ENCODE peak calls at places on chromosomes 11 and 22, in four cellular contexts. F, W, J and P are unnamed samples.

GRCh38 chr22:33914699-33915098 is 5.6 kb downstream of the LARGE1 start:
- DNase-seq in W (no peak), F (no peak), J (no peak), P (peak)

GRCh38 chr11:34476853-34477252 is 36.7 kb downstream of the ELF5 start:
- DNase-seq in J (no peak), W (no peak), F (no peak), P (no peak)

GRCh38 chr22:17922925-17923898 is 101.1 kb downstream of the MICAL3 start:
- DNase-seq in J (no peak), W (no peak), F (peak), P (no peak)

GRCh38 chr11:62726156-62727006 is 876 bp downstream of the HNRNPUL2 start:
- DNase-seq in F (no peak), J (no peak), W (no peak), P (peak)

GRCh38 chr11:2475151-2475918 is 30.5 kb downstream of the KCNQ1 start:
- DNase-seq in W (no peak), F (no peak), J (no peak), P (no peak)

GRCh38 chr11:134036484-134037092 is 32.3 kb upstream of the JAM3 start:
- DNase-seq in J (no peak), W (peak), F (peak), P (peak)

GRCh38 chr11:24267015-24267414 is 229.8 kb upstream of the LUZP2 start:
- DNase-seq in W (no peak), J (peak), F (no peak), P (peak)

GRCh38 chr11:94537051-94537600 is 6.6 kb upstream of the FUT4 start:
- DNase-seq in W (no peak), F (no peak), J (no peak), P (no peak)

GRCh38 chr22:50179937-50180726 is 5.6 kb upstream of the TRABD start:
- DNase-seq in W (no peak), J (no peak), F (no peak), P (no peak)

GRCh38 chr22:45475876-45476514 is 26.7 kb upstream of the FBLN1 start:
- DNase-seq in W (no peak), J (no peak), F (no peak), P (no peak)

GRCh38 chr22:39309364-39309861 is 10.0 kb downstream of the RPL3 start:
- DNase-seq in J (no peak), F (peak), W (peak), P (peak)
- H2AK5ac ChIP-seq in J (peak), F (peak), W (no peak), P (no peak)

GRCh38 chr11:106021181-106021966 is 666 bp downstream of the MSANTD4 start:
- DNase-seq in W (no peak), J (no peak), F (peak), P (no peak)
- H2AK5ac ChIP-seq in W (no peak), J (peak), F (peak), P (no peak)

GRCh38 chr11:116693206-116694016 is 79.4 kb downstream of the BUD13 start:
- DNase-seq in J (no peak), W (no peak), F (no peak), P (no peak)
- H2AK5ac ChIP-seq in J (peak), W (no peak), F (no peak), P (no peak)

DNA sequence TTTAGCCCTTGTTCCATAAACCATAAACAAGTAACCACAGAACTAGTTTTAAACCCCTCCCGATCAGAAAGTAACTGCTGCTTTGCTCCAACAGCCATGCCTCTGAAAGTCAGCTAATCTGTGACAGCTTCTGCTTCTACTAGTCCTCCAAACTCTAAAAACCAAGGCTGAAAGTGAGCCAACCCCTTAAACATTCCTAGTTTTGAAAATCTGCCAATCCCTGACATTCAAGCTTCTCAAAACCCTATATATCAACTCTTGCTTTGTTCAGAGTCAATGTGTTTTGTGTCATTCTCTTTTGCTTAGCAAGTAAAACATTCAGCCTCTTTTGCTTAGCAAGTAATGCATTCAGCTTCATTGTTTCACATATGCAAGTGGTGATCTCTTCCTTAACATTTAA is 56.9 kb downstream of the ATG16L2 start:
- DNase-seq in W (no peak), F (no peak), J (no peak), P (no peak)
- H2AK5ac ChIP-seq in W (no peak), F (no peak), J (no peak), P (no peak)

DNA sequence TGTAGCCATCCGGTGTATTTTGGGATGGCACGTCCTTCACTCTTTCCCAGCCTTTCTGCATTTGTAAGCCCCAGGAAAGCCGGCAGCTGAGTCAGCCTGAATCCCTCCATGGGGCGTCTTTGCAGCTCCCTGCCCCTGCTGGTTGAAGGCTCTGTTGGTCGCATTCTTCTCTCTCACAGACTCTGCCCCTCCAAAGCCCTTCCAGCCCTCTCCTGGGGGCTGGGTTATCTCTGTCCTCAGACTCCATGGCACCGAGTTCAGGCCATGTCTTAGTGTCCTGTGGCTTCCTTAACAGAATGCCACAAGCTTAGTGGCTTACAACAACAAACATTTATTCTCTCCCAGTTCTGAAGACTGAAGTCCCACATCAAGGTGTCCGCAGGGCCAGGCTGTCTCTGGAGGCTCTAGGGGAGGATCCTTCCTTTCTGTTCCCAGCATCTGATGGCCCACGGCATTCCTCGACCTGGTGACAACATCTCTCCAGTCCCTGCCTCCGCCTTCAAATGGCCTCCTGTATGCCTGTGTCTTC is 62.2 kb downstream of the BCR start:
- DNase-seq in J (peak), W (peak), F (peak), P (peak)
- H2AK5ac ChIP-seq in J (peak), W (no peak), F (no peak), P (no peak)

GRCh38 chr11:8732748-8733241 is 50.2 kb downstream of the RPL27A start:
- DNase-seq in W (no peak), J (no peak), F (peak), P (peak)
- H2AK5ac ChIP-seq in W (no peak), J (no peak), F (no peak), P (peak)

GRCh38 chr11:61555978-61556377 is 24.9 kb downstream of the SYT7 start:
- DNase-seq in J (no peak), W (no peak), F (no peak), P (no peak)

GRCh38 chr11:61555051-61555969 is 25.6 kb downstream of the SYT7 start:
- DNase-seq in W (peak), F (peak), J (peak), P (no peak)

GRCh38 chr11:61553373-61554171 is 27.3 kb downstream of the SYT7 start:
- DNase-seq in W (no peak), F (no peak), J (no peak), P (no peak)

GRCh38 chr11:61552108-61552635 is 28.7 kb downstream of the SYT7 start:
- DNase-seq in F (no peak), W (no peak), J (no peak), P (no peak)

GRCh38 chr11:61554172-61554988 is 26.5 kb downstream of the SYT7 start:
- DNase-seq in J (no peak), F (no peak), W (no peak), P (no peak)
- H2AK5ac ChIP-seq in J (peak), F (no peak), W (no peak), P (no peak)